ENCODE peak calls at places on chromosomes 4 and X, in four cellular contexts. N is islet precursor cell, C is putamen, Q is keratinocyte. G is an unnamed sample.

GRCh38 chrX:16319929-16320328 is 152.6 kb downstream of the MAGEB17 start:
- DNase-seq in N (no peak), C (no peak), Q (no peak), G (no peak)

GRCh38 chr4:37441231-37442061 is 196.9 kb downstream of the NWD2 start:
- DNase-seq in N (peak), C (no peak), Q (peak), G (no peak)

GRCh38 chr4:114264877-114265291 is 285.4 kb upstream of the ARSJ start:
- DNase-seq in N (no peak), C (no peak), Q (peak), G (no peak)

GRCh38 chr4:144355809-144356757 is 215.6 kb upstream of the GYPA start:
- DNase-seq in N (peak), C (no peak), Q (no peak), G (no peak)

GRCh38 chr4:98518555-98519267 is 139.7 kb downstream of the TSPAN5 start:
- DNase-seq in N (no peak), C (no peak), Q (no peak), G (no peak)

GRCh38 chr4:23368081-23368697 is 521.7 kb downstream of the PPARGC1A start:
- DNase-seq in N (peak), C (no peak), Q (no peak), G (peak)

GRCh38 chrX:72123471-72124185 is 8.1 kb downstream of the RTL5 start:
- DNase-seq in N (peak), C (no peak), Q (no peak), G (no peak)

GRCh38 chr4:81052119-81053068 is 21.9 kb downstream of the BMP3 start:
- DNase-seq in N (peak), C (peak), Q (no peak), G (no peak)

GRCh38 chr4:11505225-11505971 is 76.7 kb upstream of the HS3ST1 start:
- DNase-seq in N (no peak), C (no peak), Q (peak), G (no peak)

GRCh38 chr4:148843625-148844024 is 401.4 kb upstream of the NR3C2 start:
- DNase-seq in N (no peak), C (no peak), Q (no peak), G (no peak)

GRCh38 chrX:154719132-154719675 is 31.7 kb downstream of the GAB3 start:
- DNase-seq in N (no peak), C (no peak), Q (no peak), G (no peak)

GRCh38 chr4:36392049-36392448 is 110.6 kb downstream of the DTHD1 start:
- DNase-seq in N (peak), C (no peak), Q (peak), G (no peak)

GRCh38 chr4:128917781-128918180 is 108.3 kb downstream of the JADE1 start:
- DNase-seq in N (no peak), C (no peak), Q (no peak), G (no peak)

GRCh38 chrX:148632444-148632843 is 132.0 kb downstream of the AFF2 start:
- DNase-seq in N (no peak), C (no peak), Q (no peak), G (no peak)

GRCh38 chr4:41144812-41145211 is 69.5 kb downstream of the APBB2 start:
- DNase-seq in N (peak), C (no peak), Q (no peak), G (no peak)